ENCODE peak calls at places on chromosomes 13 and 19, in five cellular contexts. K is mesenchymal stem cell; H is mucosa of gallbladder; B is activated naive CD4-positive, alpha-beta T cell treated with anti-CD3 and anti-CD28 coated beads, Interleukin-2, amount 10 ng/mL, durations not matched to agents 7 days and 5 days; U is A172. D is an unnamed sample.

GRCh38 chr13:75618308-75618707 is 17.8 kb upstream of the LMO7 start:
- DNase-seq in K (no peak), H (no peak), B (no peak), U (no peak), D (no peak)

GRCh38 chr19:30856376-30856775 is 484.2 kb downstream of the ZNF536 start:
- DNase-seq in K (no peak), H (no peak), B (no peak), U (no peak), D (no peak)

GRCh38 chr19:644363-644762 is 4.7 kb downstream of the FGF22 start:
- DNase-seq in K (no peak), H (no peak), B (no peak), U (no peak), D (no peak)

GRCh38 chr19:13574933-13575332 is 68.7 kb upstream of the CACNA1A start:
- DNase-seq in K (no peak), H (no peak), B (no peak), U (peak), D (no peak)

GRCh38 chr19:19436137-19436691 is 30.7 kb downstream of the GATAD2A start:
- DNase-seq in K (no peak), H (no peak), B (no peak), U (no peak), D (no peak)

GRCh38 chr13:65555973-65556372 is 1674.2 kb downstream of the PCDH9 start:
- DNase-seq in K (no peak), H (no peak), B (no peak), U (no peak), D (no peak)

GRCh38 chr13:41188584-41188983 is 5.8 kb downstream of the KBTBD7 start:
- DNase-seq in K (peak), H (no peak), B (no peak), U (peak), D (no peak)

GRCh38 chr19:17075860-17076538 is 422 bp downstream of the MYO9B start:
- DNase-seq in K (peak), H (peak), B (peak), U (peak), D (no peak)

GRCh38 chr13:42753697-42754096 is 27.7 kb upstream of the FAM216B start:
- DNase-seq in K (peak), H (no peak), B (no peak), U (no peak), D (no peak)

GRCh38 chr19:19554074-19555023 is 16.3 kb downstream of the CILP2 start:
- DNase-seq in K (peak), H (no peak), B (peak), U (peak), D (no peak)

GRCh38 chr13:41774605-41775218 is 186.2 kb downstream of the VWA8 start:
- DNase-seq in K (no peak), H (no peak), B (no peak), U (no peak), D (no peak)

GRCh38 chr13:34174671-34175145 is 356.8 kb downstream of the RFC3 start:
- DNase-seq in K (peak), H (no peak), B (no peak), U (no peak), D (peak)

D was measured in NCI-H226.